ENCODE peak calls at places on chromosomes 5 and 9, in seven cellular contexts. One of them, this sample, is unnamed.

GRCh38 chr5:93382188-93382587 is 198.8 kb downstream of the NR2F1-AS1 start:
- DNase-seq in ELF-1: no peak
- DNase-seq in CD8-positive, alpha-beta T cell: no peak
- DNase-seq in NCI-H1694: no peak
- DNase-seq in GM04504: no peak
- DNase-seq in T-helper 17 cell: no peak
- DNase-seq in cardiac fibroblast: no peak
- DNase-seq in this sample: no peak

GRCh38 chr9:107286057-107286456 is 3.0 kb downstream of the RAD23B start:
- DNase-seq in ELF-1: peak; percentile 20
- DNase-seq in CD8-positive, alpha-beta T cell: no peak
- DNase-seq in NCI-H1694: no peak
- DNase-seq in GM04504: no peak
- DNase-seq in T-helper 17 cell: no peak
- DNase-seq in cardiac fibroblast: peak; percentile 25
- DNase-seq in this sample: no peak

GRCh38 chr5:81751836-81752643 is 1.1 kb upstream of the SSBP2 start:
- DNase-seq in ELF-1: no peak
- DNase-seq in CD8-positive, alpha-beta T cell: no peak
- DNase-seq in NCI-H1694: peak; percentile 24
- DNase-seq in GM04504: no peak
- DNase-seq in T-helper 17 cell: no peak
- DNase-seq in cardiac fibroblast: no peak
- DNase-seq in this sample: no peak

GRCh38 chr5:120848883-120849282 is 384.8 kb downstream of the PRR16 start:
- DNase-seq in ELF-1: peak; percentile 75
- DNase-seq in CD8-positive, alpha-beta T cell: no peak
- DNase-seq in NCI-H1694: no peak
- DNase-seq in GM04504: no peak
- DNase-seq in T-helper 17 cell: no peak
- DNase-seq in cardiac fibroblast: no peak
- DNase-seq in this sample: no peak

GRCh38 chr9:78544260-78544659 is 247.3 kb downstream of the PSAT1 start:
- DNase-seq in ELF-1: no peak
- DNase-seq in CD8-positive, alpha-beta T cell: no peak
- DNase-seq in NCI-H1694: no peak
- DNase-seq in GM04504: no peak
- DNase-seq in T-helper 17 cell: no peak
- DNase-seq in cardiac fibroblast: no peak
- DNase-seq in this sample: no peak

GRCh38 chr5:132180134-132180745 is 47.4 kb downstream of the P4HA2 start:
- DNase-seq in ELF-1: peak; percentile 60
- DNase-seq in CD8-positive, alpha-beta T cell: no peak
- DNase-seq in NCI-H1694: peak; percentile 29
- DNase-seq in GM04504: peak; percentile 35
- DNase-seq in T-helper 17 cell: no peak
- DNase-seq in cardiac fibroblast: peak; percentile 84
- DNase-seq in this sample: peak; percentile 9

GRCh38 chr5:57738306-57738705 is 255.7 kb upstream of the ACTBL2 start:
- DNase-seq in ELF-1: no peak
- DNase-seq in CD8-positive, alpha-beta T cell: no peak
- DNase-seq in NCI-H1694: no peak
- DNase-seq in GM04504: no peak
- DNase-seq in T-helper 17 cell: no peak
- DNase-seq in cardiac fibroblast: no peak
- DNase-seq in this sample: no peak

GRCh38 chr9:138099803-138100598 is 222.4 kb downstream of the CACNA1B start:
- DNase-seq in ELF-1: no peak
- DNase-seq in CD8-positive, alpha-beta T cell: no peak
- DNase-seq in NCI-H1694: peak; percentile 22
- DNase-seq in GM04504: no peak
- DNase-seq in T-helper 17 cell: no peak
- DNase-seq in cardiac fibroblast: no peak
- DNase-seq in this sample: no peak

GRCh38 chr9:111076043-111076442 is 37.8 kb upstream of the LPAR1 start:
- DNase-seq in ELF-1: no peak
- DNase-seq in CD8-positive, alpha-beta T cell: no peak
- DNase-seq in NCI-H1694: no peak
- DNase-seq in GM04504: no peak
- DNase-seq in T-helper 17 cell: no peak
- DNase-seq in cardiac fibroblast: no peak
- DNase-seq in this sample: no peak

GRCh38 chr5:4395752-4396151 is 744.4 kb upstream of the ADAMTS16 start:
- DNase-seq in ELF-1: no peak
- DNase-seq in CD8-positive, alpha-beta T cell: no peak
- DNase-seq in NCI-H1694: no peak
- DNase-seq in GM04504: no peak
- DNase-seq in T-helper 17 cell: no peak
- DNase-seq in cardiac fibroblast: no peak
- DNase-seq in this sample: no peak

GRCh38 chr5:4941957-4942830 is 197.9 kb upstream of the ADAMTS16 start:
- DNase-seq in ELF-1: peak; percentile 56
- DNase-seq in CD8-positive, alpha-beta T cell: no peak
- DNase-seq in NCI-H1694: no peak
- DNase-seq in GM04504: no peak
- DNase-seq in T-helper 17 cell: no peak
- DNase-seq in cardiac fibroblast: no peak
- DNase-seq in this sample: no peak

GRCh38 chr5:140821375-140822280 is at the start of gene PCDHA5:
- DNase-seq in ELF-1: peak; percentile 34
- DNase-seq in CD8-positive, alpha-beta T cell: no peak
- DNase-seq in NCI-H1694: no peak
- DNase-seq in GM04504: no peak
- DNase-seq in T-helper 17 cell: no peak
- DNase-seq in cardiac fibroblast: peak; percentile 3
- DNase-seq in this sample: no peak

GRCh38 chr5:142644640-142645361 is 41.1 kb downstream of the FGF1 start:
- DNase-seq in ELF-1: peak; percentile 52
- DNase-seq in CD8-positive, alpha-beta T cell: no peak
- DNase-seq in NCI-H1694: no peak
- DNase-seq in GM04504: peak; percentile 99
- DNase-seq in T-helper 17 cell: no peak
- DNase-seq in cardiac fibroblast: peak; percentile 98
- DNase-seq in this sample: no peak

GRCh38 chr5:179259731-179260323 is 85.4 kb downstream of the ADAMTS2 start:
- DNase-seq in ELF-1: no peak
- DNase-seq in CD8-positive, alpha-beta T cell: no peak
- DNase-seq in NCI-H1694: no peak
- DNase-seq in GM04504: no peak
- DNase-seq in T-helper 17 cell: no peak
- DNase-seq in cardiac fibroblast: no peak
- DNase-seq in this sample: no peak

GRCh38 chr5:76074487-76074886 is 8.7 kb upstream of the SV2C start:
- DNase-seq in ELF-1: peak; percentile 56
- DNase-seq in CD8-positive, alpha-beta T cell: no peak
- DNase-seq in NCI-H1694: no peak
- DNase-seq in GM04504: no peak
- DNase-seq in T-helper 17 cell: no peak
- DNase-seq in cardiac fibroblast: no peak
- DNase-seq in this sample: no peak

GRCh38 chr5:102099766-102100331 is 196.2 kb downstream of the SLCO4C1 start:
- DNase-seq in ELF-1: no peak
- DNase-seq in CD8-positive, alpha-beta T cell: no peak
- DNase-seq in NCI-H1694: no peak
- DNase-seq in GM04504: no peak
- DNase-seq in T-helper 17 cell: no peak
- DNase-seq in cardiac fibroblast: no peak
- DNase-seq in this sample: no peak

GRCh38 chr9:91933556-91934352 is 16.3 kb downstream of the ROR2 start:
- DNase-seq in ELF-1: no peak
- DNase-seq in CD8-positive, alpha-beta T cell: no peak
- DNase-seq in NCI-H1694: no peak
- DNase-seq in GM04504: no peak
- DNase-seq in T-helper 17 cell: no peak
- DNase-seq in cardiac fibroblast: peak; percentile 26
- DNase-seq in this sample: no peak

GRCh38 chr9:2336055-2336454 is 285.5 kb upstream of the VLDLR start:
- DNase-seq in ELF-1: no peak
- DNase-seq in CD8-positive, alpha-beta T cell: no peak
- DNase-seq in NCI-H1694: no peak
- DNase-seq in GM04504: no peak
- DNase-seq in T-helper 17 cell: no peak
- DNase-seq in cardiac fibroblast: peak; percentile 43
- DNase-seq in this sample: no peak

GRCh38 chr5:80755634-80756033 is 100.9 kb upstream of the DHFR start:
- DNase-seq in ELF-1: no peak
- DNase-seq in CD8-positive, alpha-beta T cell: no peak
- DNase-seq in NCI-H1694: no peak
- DNase-seq in GM04504: no peak
- DNase-seq in T-helper 17 cell: no peak
- DNase-seq in cardiac fibroblast: no peak
- DNase-seq in this sample: peak; percentile 31

GRCh38 chr9:109355564-109356297 is 34.9 kb upstream of the EPB41L4B start:
- DNase-seq in ELF-1: peak; percentile 92
- DNase-seq in CD8-positive, alpha-beta T cell: no peak
- DNase-seq in NCI-H1694: no peak
- DNase-seq in GM04504: no peak
- DNase-seq in T-helper 17 cell: no peak
- DNase-seq in cardiac fibroblast: no peak
- DNase-seq in this sample: no peak

This sample was measured in CD4-positive, alpha-beta memory T cell.